ENCODE peak calls at places on chromosome 1, in eight cellular contexts. U, B, L, K, A, D, I and H are unnamed samples.

GRCh38 chr1:54088385-54088784 is 35.0 kb downstream of the TCEANC2 start:
- DNase-seq in A (no peak), I (no peak), D (no peak), B (no peak), K (no peak), U (no peak), L (no peak), H (no peak)

GRCh38 chr1:207393610-207394009 is 60.5 kb upstream of the CR2 start:
- DNase-seq in D (peak; percentile 90), L (peak; percentile 94), K (no peak), U (no peak), B (peak; percentile 85), A (peak; percentile 87), I (no peak), H (peak; percentile 90)

GRCh38 chr1:214440219-214440965 is 111.0 kb downstream of the PTPN14 start:
- DNase-seq in D (no peak), U (no peak), I (no peak), L (peak; percentile 68), B (no peak), K (no peak), A (no peak), H (no peak)

GRCh38 chr1:93033029-93033428 is 46.1 kb upstream of the MTF2 start:
- DNase-seq in U (peak; percentile 94), D (no peak), K (peak; percentile 24), B (no peak), A (no peak), I (no peak), L (no peak), H (no peak)

GRCh38 chr1:4110888-4111287 is 210.8 kb upstream of the C1orf174 start:
- DNase-seq in B (no peak), I (no peak), D (no peak), A (no peak), L (no peak), K (no peak), U (no peak), H (no peak)

GRCh38 chr1:152817309-152817708 is 5.5 kb downstream of the LCE1B start:
- DNase-seq in L (peak; percentile 84), U (no peak), D (no peak), A (no peak), B (no peak), I (no peak), K (no peak), H (no peak)

GRCh38 chr1:3313579-3313955 is 140.9 kb upstream of the ARHGEF16 start:
- DNase-seq in I (no peak), U (no peak), A (peak; percentile 94), L (no peak), B (no peak), D (peak; percentile 93), K (no peak), H (peak; percentile 77)

GRCh38 chr1:228058981-228059535 is 23.4 kb upstream of the ARF1 start:
- DNase-seq in B (no peak), I (no peak), A (no peak), L (no peak), D (no peak), K (no peak), U (no peak), H (no peak)

GRCh38 chr1:203569490-203570318 is 56.9 kb upstream of the ATP2B4 start:
- DNase-seq in A (peak; percentile 8), I (no peak), K (no peak), D (peak; percentile 94), U (no peak), L (peak; percentile 62), B (peak; percentile 85), H (no peak)

GRCh38 chr1:36869054-36869453 is 165.3 kb downstream of the GRIK3 start:
- DNase-seq in K (no peak), D (no peak), A (no peak), U (no peak), L (no peak), B (no peak), I (no peak), H (no peak)

GRCh38 chr1:152442765-152443164 is 28.7 kb upstream of the CRNN start:
- DNase-seq in U (no peak), L (peak; percentile 85), B (no peak), A (peak; percentile 16), D (peak; percentile 36), K (no peak), I (no peak), H (no peak)

DNA sequence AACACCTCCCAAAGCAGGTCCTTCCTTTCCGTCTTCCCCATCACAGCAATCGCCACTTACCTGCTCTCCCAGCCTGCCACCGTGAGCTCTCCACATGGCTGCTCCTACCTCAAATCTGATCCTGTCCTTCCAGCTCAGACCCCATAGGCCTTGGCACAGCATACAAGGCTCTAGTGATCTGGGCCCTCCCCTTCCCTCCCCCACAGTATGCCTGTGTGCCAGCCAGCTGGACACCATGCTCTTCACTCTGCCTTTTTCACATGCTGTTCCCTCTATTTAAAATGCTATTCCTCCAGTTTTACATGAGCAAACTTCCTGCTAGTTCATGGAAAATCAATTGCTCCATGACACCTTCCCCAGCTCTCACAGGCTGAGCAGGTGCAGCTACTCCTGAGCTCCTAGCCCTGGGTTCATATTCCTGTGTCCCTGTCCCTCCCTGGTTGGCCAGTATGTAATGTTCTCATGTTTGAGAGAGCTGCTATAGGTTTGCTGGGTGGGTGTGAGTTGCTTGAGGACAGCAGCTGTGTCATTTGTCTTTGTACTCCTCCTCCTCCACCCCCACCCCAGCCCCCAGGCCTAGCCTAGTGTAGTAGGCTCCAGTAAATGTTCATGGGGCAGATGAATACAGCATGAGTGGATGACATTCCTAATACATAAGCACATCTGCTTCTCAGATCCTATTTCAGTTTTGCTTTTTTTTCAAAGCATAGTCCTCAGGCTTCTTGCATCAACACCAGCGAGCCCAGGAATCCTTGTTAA is 6.3 kb upstream of the TNNT2 start:
- DNase-seq in U (no peak), I (no peak), K (no peak), A (peak; percentile 90), L (peak; percentile 84), D (peak; percentile 92), B (peak; percentile 91), H (peak; percentile 99)
- H3K4me3 ChIP-seq in U (no peak overlapping the region), I (no peak overlapping the region), K (no peak overlapping the region), A (no peak overlapping the region), L (no peak overlapping the region), D (no peak overlapping the region), B (no peak overlapping the region), H (no peak overlapping the region)

GRCh38 chr1:198674009-198674408 is 35.2 kb downstream of the PTPRC start:
- DNase-seq in B (no peak), A (no peak), K (no peak), U (no peak), I (no peak), L (no peak), D (no peak), H (no peak)

GRCh38 chr1:198672124-198672523 is 33.3 kb downstream of the PTPRC start:
- DNase-seq in D (peak; percentile 85), I (no peak), L (no peak), U (no peak), A (no peak), K (no peak), B (no peak), H (no peak)

GRCh38 chr1:198669771-198670170 is 30.9 kb downstream of the PTPRC start:
- DNase-seq in I (no peak), D (no peak), B (no peak), U (no peak), L (no peak), A (no peak), K (no peak), H (no peak)

GRCh38 chr1:198669023-198669698 is 30.3 kb downstream of the PTPRC start:
- DNase-seq in I (peak; percentile 16), A (peak; percentile 93), U (no peak), K (peak; percentile 44), L (peak; percentile 91), B (peak; percentile 88), D (peak; percentile 98), H (peak; percentile 47)

DNA sequence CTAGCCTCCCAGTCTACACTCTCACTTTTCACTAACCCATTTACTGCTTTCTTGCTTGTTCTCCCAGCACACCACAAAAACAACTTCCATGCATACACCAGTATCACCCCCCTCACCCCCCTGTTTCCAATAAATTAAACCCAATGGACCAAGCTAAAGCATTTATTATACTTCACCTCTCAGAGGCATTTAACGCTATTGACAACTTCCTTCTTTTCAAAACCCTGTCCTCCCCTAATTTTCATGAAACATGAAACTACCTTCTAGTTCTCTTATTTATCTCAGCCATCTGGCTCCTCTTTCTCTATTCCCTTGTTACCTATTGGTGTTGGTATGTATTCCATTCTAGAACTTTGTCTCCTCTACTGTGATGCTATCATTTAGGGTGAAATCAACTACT is 32.3 kb downstream of the PTPRC start:
- DNase-seq in B (no peak), U (peak; percentile 51), I (no peak), A (no peak), K (no peak), L (no peak), D (no peak), H (no peak)
- H3K4me3 ChIP-seq in B (no peak overlapping the region), U (no peak overlapping the region), I (no peak overlapping the region), A (no peak overlapping the region), K (no peak overlapping the region), L (no peak overlapping the region), D (no peak overlapping the region), H (no peak overlapping the region)

GRCh38 chr1:155003227-155003765 is 694 bp downstream of the ZBTB7B start:
- DNase-seq in K (peak; percentile 54), L (peak; percentile 48), U (peak; percentile 43), A (no peak), I (no peak), D (no peak), B (no peak), H (peak; percentile 22)
- H3K4me3 ChIP-seq in K (peak overlapping the region; percentile 72), L (peak overlapping the region; percentile 89), U (peak overlapping the region; percentile 87), A (peak overlapping the region; percentile 61), I (peak overlapping the region; percentile 98), D (peak overlapping the region; percentile 81), B (peak overlapping the region; percentile 94), H (peak overlapping the region; percentile 59)

GRCh38 chr1:151133339-151133761 is 13.1 kb downstream of the SEMA6C start:
- DNase-seq in K (no peak), A (no peak), B (no peak), L (no peak), D (no peak), U (no peak), I (no peak), H (no peak)

GRCh38 chr1:151130837-151131586 is 15.4 kb downstream of the SEMA6C start:
- DNase-seq in D (peak; percentile 86), K (no peak), U (no peak), L (peak; percentile 95), B (peak; percentile 63), I (no peak), A (peak; percentile 88), H (no peak)

GRCh38 chr1:151131832-151132675 is 14.4 kb downstream of the SEMA6C start:
- DNase-seq in K (no peak), I (no peak), B (no peak), U (no peak), A (peak; percentile 9), D (no peak), L (peak; percentile 20), H (no peak)

GRCh38 chr1:151134396-151134795 is 12.0 kb downstream of the SEMA6C start:
- DNase-seq in U (no peak), L (no peak), I (no peak), D (no peak), A (no peak), K (no peak), B (no peak), H (no peak)

DNA sequence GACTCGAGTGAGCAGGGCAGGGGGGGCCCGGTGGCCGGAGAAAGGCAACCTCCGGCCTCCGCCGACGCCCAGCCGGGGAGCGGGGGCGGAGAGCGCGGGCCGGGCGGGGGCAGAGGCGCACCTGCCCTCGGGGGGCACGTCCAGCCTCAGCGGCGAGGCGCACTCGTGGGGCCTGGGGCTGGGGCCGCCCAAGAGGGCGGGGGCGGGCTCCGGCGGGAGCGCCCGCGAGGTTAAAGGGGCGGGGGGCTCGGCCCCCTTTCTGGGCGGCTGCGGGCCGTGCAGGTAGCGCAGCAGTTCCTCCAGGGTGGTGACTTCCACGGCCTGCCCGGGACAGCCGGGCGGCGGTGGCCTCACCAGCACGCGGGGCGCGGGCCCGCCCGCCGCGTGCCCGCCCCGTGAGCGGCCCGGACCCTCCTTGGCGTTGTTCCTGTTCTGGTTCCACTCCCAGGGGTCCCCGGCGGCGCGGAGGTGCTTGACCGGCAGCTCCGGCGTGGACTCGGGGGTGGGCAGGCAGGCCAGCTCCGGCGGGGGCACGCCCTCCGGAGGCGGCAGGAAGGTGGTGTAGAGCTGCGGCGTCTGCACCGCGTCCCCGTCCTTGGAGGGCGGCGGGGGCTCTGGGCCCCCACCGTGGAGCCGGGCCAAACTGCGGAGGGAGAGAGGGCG is 13.6 kb downstream of the SEMA6C start:
- DNase-seq in L (no peak), A (no peak), I (no peak), K (no peak), D (no peak), B (no peak), U (no peak), H (no peak)
- H3K4me3 ChIP-seq in L (no peak overlapping the region), A (no peak overlapping the region), I (no peak overlapping the region), K (no peak overlapping the region), D (no peak overlapping the region), B (no peak overlapping the region), U (no peak overlapping the region), H (no peak overlapping the region)